ENCODE peak calls at places on chromosomes 11 and 22, in six cellular contexts. H is NCI-H524, V is Right ventricle myocardium superior, X is mucosa of descending colon, G is epithelial cell of esophagus, A is germinal center. E is an unnamed sample.

GRCh38 chr11:19087658-19088057 is 27.1 kb upstream of the MRGPRX2 start:
- DNase-seq in H (no peak), V (no peak), X (no peak), G (peak), A (no peak), E (no peak)

GRCh38 chr11:46006418-46007070 is 84.1 kb downstream of the LARGE2 start:
- DNase-seq in H (peak), V (no peak), X (no peak), G (peak), A (peak), E (peak)

GRCh38 chr11:66438504-66439466 is at the start of gene MRPL11:
- DNase-seq in H (peak), V (peak), X (peak), G (peak), A (peak), E (peak)

GRCh38 chr11:72243567-72244316 is at the start of gene PHOX2A:
- DNase-seq in H (no peak), V (no peak), X (no peak), G (no peak), A (no peak), E (no peak)

GRCh38 chr22:23233084-23233501 is 52.8 kb downstream of the BCR start:
- DNase-seq in H (no peak), V (peak), X (peak), G (no peak), A (no peak), E (no peak)

GRCh38 chr11:66081505-66081904 is 11.4 kb downstream of the PACS1 start:
- DNase-seq in H (no peak), V (peak), X (peak), G (peak), A (peak), E (peak)

GRCh38 chr11:82682003-82682751 is 51.5 kb downstream of the FAM181B start:
- DNase-seq in H (peak), V (no peak), X (no peak), G (peak), A (peak), E (peak)

GRCh38 chr11:72982286-72982685 is 159.8 kb downstream of the FCHSD2 start:
- DNase-seq in H (no peak), V (no peak), X (no peak), G (no peak), A (no peak), E (no peak)

GRCh38 chr11:79440451-79441158 is at the start of gene TENM4:
- DNase-seq in H (peak), V (peak), X (peak), G (peak), A (peak), E (no peak)

GRCh38 chr11:47257518-47258316 is at the start of gene NR1H3:
- DNase-seq in H (no peak), V (peak), X (peak), G (no peak), A (no peak), E (peak)

GRCh38 chr11:62266558-62266957 is 3.4 kb upstream of the SCGB2A2 start:
- DNase-seq in H (no peak), V (no peak), X (no peak), G (peak), A (no peak), E (no peak)

GRCh38 chr22:22327723-22328122 is 83.1 kb downstream of the VPREB1 start:
- DNase-seq in H (no peak), V (no peak), X (no peak), G (no peak), A (no peak), E (no peak)

GRCh38 chr22:25749420-25750169 is 7.6 kb downstream of the MYO18B start:
- DNase-seq in H (no peak), V (no peak), X (no peak), G (no peak), A (no peak), E (no peak)

GRCh38 chr11:72735495-72736027 is 16.6 kb downstream of the ARAP1 start:
- DNase-seq in H (no peak), V (peak), X (no peak), G (peak), A (no peak), E (no peak)

GRCh38 chr11:76153609-76153949 is 52.7 kb downstream of the WNT11 start:
- DNase-seq in H (no peak), V (no peak), X (peak), G (peak), A (no peak), E (no peak)

GRCh38 chr22:37306494-37306829 is 24.2 kb downstream of the CYTH4 start:
- DNase-seq in H (no peak), V (no peak), X (no peak), G (no peak), A (no peak), E (no peak)

GRCh38 chr11:6225896-6226295 is 8.5 kb downstream of the FHIP1B start:
- DNase-seq in H (no peak), V (no peak), X (no peak), G (no peak), A (no peak), E (no peak)

GRCh38 chr11:117281159-117281558 is 10.0 kb upstream of the BACE1-AS start:
- DNase-seq in H (no peak), V (no peak), X (no peak), G (peak), A (no peak), E (no peak)

GRCh38 chr11:11441091-11441490 is 88.0 kb upstream of the CSNK2A3 start:
- DNase-seq in H (no peak), V (no peak), X (no peak), G (no peak), A (no peak), E (no peak)

GRCh38 chr11:128448981-128449713 is 138.2 kb downstream of the ETS1 start:
- DNase-seq in H (no peak), V (no peak), X (no peak), G (no peak), A (no peak), E (no peak)

GRCh38 chr11:67024966-67025365 is 2.0 kb downstream of the SYT12 start:
- DNase-seq in H (no peak), V (no peak), X (no peak), G (no peak), A (no peak), E (no peak)

GRCh38 chr22:22983816-22984215 is 86.5 kb upstream of the GNAZ start:
- DNase-seq in H (no peak), V (no peak), X (no peak), G (no peak), A (no peak), E (no peak)

GRCh38 chr22:47116426-47117341 is 354.2 kb downstream of the TBC1D22A start:
- DNase-seq in H (no peak), V (no peak), X (peak), G (no peak), A (no peak), E (no peak)

GRCh38 chr11:68753300-68753699 is 2.0 kb upstream of the TESMIN start:
- DNase-seq in H (no peak), V (no peak), X (no peak), G (no peak), A (peak), E (no peak)

GRCh38 chr22:50267591-50268390 is 2.4 kb downstream of the MAPK11 start:
- DNase-seq in H (no peak), V (peak), X (peak), G (peak), A (peak), E (no peak)

GRCh38 chr22:37330200-37331033 is 48.1 kb downstream of the CYTH4 start:
- DNase-seq in H (peak), V (no peak), X (no peak), G (peak), A (peak), E (no peak)

GRCh38 chr11:115548878-115549528 is 44.8 kb upstream of the CADM1 start:
- DNase-seq in H (no peak), V (no peak), X (no peak), G (no peak), A (no peak), E (no peak)

GRCh38 chr11:27717377-27717776 is 17.1 kb upstream of the BDNF start:
- DNase-seq in H (no peak), V (no peak), X (no peak), G (peak), A (no peak), E (no peak)

GRCh38 chr22:37726240-37726887 is 29.5 kb downstream of the TRIOBP start:
- DNase-seq in H (no peak), V (no peak), X (no peak), G (peak), A (no peak), E (no peak)

GRCh38 chr11:110908401-110909106 is 196.3 kb upstream of the ARHGAP20 start:
- DNase-seq in H (no peak), V (no peak), X (no peak), G (peak), A (no peak), E (no peak)

GRCh38 chr11:67261942-67262681 is 4.2 kb upstream of the GRK2 start:
- DNase-seq in H (no peak), V (peak), X (peak), G (no peak), A (no peak), E (no peak)

GRCh38 chr11:48005878-48006277 is 25.5 kb downstream of the PTPRJ start:
- DNase-seq in H (peak), V (no peak), X (no peak), G (no peak), A (no peak), E (no peak)

GRCh38 chr11:108538022-108538424 is 39.8 kb upstream of the POGLUT3 start:
- DNase-seq in H (no peak), V (no peak), X (peak), G (peak), A (no peak), E (peak)

GRCh38 chr11:90701040-90701439 is 478.2 kb upstream of the CHORDC1 start:
- DNase-seq in H (no peak), V (no peak), X (no peak), G (no peak), A (no peak), E (no peak)

GRCh38 chr11:71488086-71488967 is 35.3 kb downstream of the NADSYN1 start:
- DNase-seq in H (no peak), V (no peak), X (no peak), G (peak), A (no peak), E (no peak)

E was measured in immature natural killer cell.